ENCODE peak calls at places on chromosome 1, in five cellular contexts. One of them, this sample, is unnamed.

GRCh38 chr1:156033011-156033410 is 12.3 kb upstream of the SSR2 start:
- DNase-seq in mammary epithelial cell: no peak
- DNase-seq in activated CD4-positive, alpha-beta T cell treated with anti-CD3 and anti-CD28 coated beads, Interleukin-2, amount 10 ng/mL, durations not matched to agents 7 days and 5 days: no peak
- DNase-seq in progenitor cell of endocrine pancreas: no peak
- DNase-seq in neural crest cell: no peak
- DNase-seq in this sample: no peak

GRCh38 chr1:32695098-32695904 is 7.3 kb downstream of the SYNC start:
- DNase-seq in mammary epithelial cell: peak; percentile 6
- DNase-seq in activated CD4-positive, alpha-beta T cell treated with anti-CD3 and anti-CD28 coated beads, Interleukin-2, amount 10 ng/mL, durations not matched to agents 7 days and 5 days: no peak
- DNase-seq in progenitor cell of endocrine pancreas: no peak
- DNase-seq in neural crest cell: no peak
- DNase-seq in this sample: no peak

GRCh38 chr1:64654519-64655341 is 90.1 kb upstream of the RAVER2 start:
- DNase-seq in mammary epithelial cell: peak; percentile 19
- DNase-seq in activated CD4-positive, alpha-beta T cell treated with anti-CD3 and anti-CD28 coated beads, Interleukin-2, amount 10 ng/mL, durations not matched to agents 7 days and 5 days: no peak
- DNase-seq in progenitor cell of endocrine pancreas: no peak
- DNase-seq in neural crest cell: no peak
- DNase-seq in this sample: no peak

GRCh38 chr1:17239420-17239819 is 9.5 kb upstream of the PADI3 start:
- DNase-seq in mammary epithelial cell: peak; percentile 91
- DNase-seq in activated CD4-positive, alpha-beta T cell treated with anti-CD3 and anti-CD28 coated beads, Interleukin-2, amount 10 ng/mL, durations not matched to agents 7 days and 5 days: peak; percentile 16
- DNase-seq in progenitor cell of endocrine pancreas: peak; percentile 27
- DNase-seq in neural crest cell: peak; percentile 67
- DNase-seq in this sample: peak; percentile 55

GRCh38 chr1:205749094-205749825 is 722 bp downstream of the NUCKS1 start:
- DNase-seq in mammary epithelial cell: peak; percentile 96
- DNase-seq in activated CD4-positive, alpha-beta T cell treated with anti-CD3 and anti-CD28 coated beads, Interleukin-2, amount 10 ng/mL, durations not matched to agents 7 days and 5 days: peak; percentile 95
- DNase-seq in progenitor cell of endocrine pancreas: peak; percentile 91
- DNase-seq in neural crest cell: peak; percentile 90
- DNase-seq in this sample: peak; percentile 91

GRCh38 chr1:23524716-23525401 is 6.2 kb downstream of the E2F2 start:
- DNase-seq in mammary epithelial cell: no peak
- DNase-seq in activated CD4-positive, alpha-beta T cell treated with anti-CD3 and anti-CD28 coated beads, Interleukin-2, amount 10 ng/mL, durations not matched to agents 7 days and 5 days: peak; percentile 66
- DNase-seq in progenitor cell of endocrine pancreas: no peak
- DNase-seq in neural crest cell: no peak
- DNase-seq in this sample: no peak

GRCh38 chr1:99561952-99562351 is 84.0 kb upstream of the PALMD start:
- DNase-seq in mammary epithelial cell: no peak
- DNase-seq in activated CD4-positive, alpha-beta T cell treated with anti-CD3 and anti-CD28 coated beads, Interleukin-2, amount 10 ng/mL, durations not matched to agents 7 days and 5 days: no peak
- DNase-seq in progenitor cell of endocrine pancreas: no peak
- DNase-seq in neural crest cell: no peak
- DNase-seq in this sample: no peak

GRCh38 chr1:59263116-59263515 is 33.8 kb upstream of the FGGY start:
- DNase-seq in mammary epithelial cell: no peak
- DNase-seq in activated CD4-positive, alpha-beta T cell treated with anti-CD3 and anti-CD28 coated beads, Interleukin-2, amount 10 ng/mL, durations not matched to agents 7 days and 5 days: no peak
- DNase-seq in progenitor cell of endocrine pancreas: no peak
- DNase-seq in neural crest cell: no peak
- DNase-seq in this sample: no peak

GRCh38 chr1:183757061-183757460 is 47.9 kb upstream of the RGL1 start:
- DNase-seq in mammary epithelial cell: peak; percentile 46
- DNase-seq in activated CD4-positive, alpha-beta T cell treated with anti-CD3 and anti-CD28 coated beads, Interleukin-2, amount 10 ng/mL, durations not matched to agents 7 days and 5 days: no peak
- DNase-seq in progenitor cell of endocrine pancreas: no peak
- DNase-seq in neural crest cell: no peak
- DNase-seq in this sample: no peak

GRCh38 chr1:158564608-158565007 is 5.8 kb downstream of the OR6P1 start:
- DNase-seq in mammary epithelial cell: no peak
- DNase-seq in activated CD4-positive, alpha-beta T cell treated with anti-CD3 and anti-CD28 coated beads, Interleukin-2, amount 10 ng/mL, durations not matched to agents 7 days and 5 days: no peak
- DNase-seq in progenitor cell of endocrine pancreas: no peak
- DNase-seq in neural crest cell: no peak
- DNase-seq in this sample: no peak

GRCh38 chr1:110643886-110644285 is 30.9 kb downstream of the KCNA3 start:
- DNase-seq in mammary epithelial cell: no peak
- DNase-seq in activated CD4-positive, alpha-beta T cell treated with anti-CD3 and anti-CD28 coated beads, Interleukin-2, amount 10 ng/mL, durations not matched to agents 7 days and 5 days: no peak
- DNase-seq in progenitor cell of endocrine pancreas: no peak
- DNase-seq in neural crest cell: no peak
- DNase-seq in this sample: no peak

GRCh38 chr1:23598424-23598823 is 39.1 kb upstream of the ID3 start:
- DNase-seq in mammary epithelial cell: no peak
- DNase-seq in activated CD4-positive, alpha-beta T cell treated with anti-CD3 and anti-CD28 coated beads, Interleukin-2, amount 10 ng/mL, durations not matched to agents 7 days and 5 days: no peak
- DNase-seq in progenitor cell of endocrine pancreas: no peak
- DNase-seq in neural crest cell: peak; percentile 40
- DNase-seq in this sample: no peak

GRCh38 chr1:162605225-162605927 is 26.9 kb upstream of the DDR2 start:
- DNase-seq in mammary epithelial cell: peak; percentile 86
- DNase-seq in activated CD4-positive, alpha-beta T cell treated with anti-CD3 and anti-CD28 coated beads, Interleukin-2, amount 10 ng/mL, durations not matched to agents 7 days and 5 days: no peak
- DNase-seq in progenitor cell of endocrine pancreas: no peak
- DNase-seq in neural crest cell: no peak
- DNase-seq in this sample: no peak

GRCh38 chr1:240169188-240169587 is 77.5 kb downstream of the FMN2 start:
- DNase-seq in mammary epithelial cell: no peak
- DNase-seq in activated CD4-positive, alpha-beta T cell treated with anti-CD3 and anti-CD28 coated beads, Interleukin-2, amount 10 ng/mL, durations not matched to agents 7 days and 5 days: no peak
- DNase-seq in progenitor cell of endocrine pancreas: no peak
- DNase-seq in neural crest cell: no peak
- DNase-seq in this sample: no peak

GRCh38 chr1:245298781-245299180 is 144.0 kb downstream of the KIF26B start:
- DNase-seq in mammary epithelial cell: peak; percentile 57
- DNase-seq in activated CD4-positive, alpha-beta T cell treated with anti-CD3 and anti-CD28 coated beads, Interleukin-2, amount 10 ng/mL, durations not matched to agents 7 days and 5 days: no peak
- DNase-seq in progenitor cell of endocrine pancreas: no peak
- DNase-seq in neural crest cell: no peak
- DNase-seq in this sample: no peak

GRCh38 chr1:5905431-5905830 is 86.8 kb downstream of the NPHP4 start:
- DNase-seq in mammary epithelial cell: no peak
- DNase-seq in activated CD4-positive, alpha-beta T cell treated with anti-CD3 and anti-CD28 coated beads, Interleukin-2, amount 10 ng/mL, durations not matched to agents 7 days and 5 days: no peak
- DNase-seq in progenitor cell of endocrine pancreas: no peak
- DNase-seq in neural crest cell: no peak
- DNase-seq in this sample: no peak

GRCh38 chr1:245926888-245927287 is 580.2 kb downstream of the SMYD3 start:
- DNase-seq in mammary epithelial cell: no peak
- DNase-seq in activated CD4-positive, alpha-beta T cell treated with anti-CD3 and anti-CD28 coated beads, Interleukin-2, amount 10 ng/mL, durations not matched to agents 7 days and 5 days: no peak
- DNase-seq in progenitor cell of endocrine pancreas: no peak
- DNase-seq in neural crest cell: no peak
- DNase-seq in this sample: no peak

GRCh38 chr1:208962867-208963266 is 620.6 kb upstream of the CAMK1G start:
- DNase-seq in mammary epithelial cell: no peak
- DNase-seq in activated CD4-positive, alpha-beta T cell treated with anti-CD3 and anti-CD28 coated beads, Interleukin-2, amount 10 ng/mL, durations not matched to agents 7 days and 5 days: no peak
- DNase-seq in progenitor cell of endocrine pancreas: no peak
- DNase-seq in neural crest cell: no peak
- DNase-seq in this sample: no peak

This sample was measured in HuH-7.5.